ENCODE peak calls at places on chromosomes 5 and 9, in four cellular contexts. Y is psoas muscle, W is dorsolateral prefrontal cortex, R is WTC11. N is an unnamed sample.

GRCh38 chr5:61332369-61332745 is 299 bp downstream of the ZSWIM6 start:
- DNase-seq in R (peak), Y (peak), W (peak), N (no peak)

GRCh38 chr5:170745481-170746061 is 38.0 kb upstream of the GABRP start:
- DNase-seq in Y (no peak), W (no peak), R (peak), N (no peak)

GRCh38 chr5:38650540-38651275 is 94.3 kb upstream of the LIFR start:
- DNase-seq in R (no peak), Y (no peak), W (no peak), N (no peak)

GRCh38 chr5:127097288-127097687 is 24.0 kb upstream of the C5orf63 start:
- DNase-seq in Y (no peak), R (no peak), W (no peak), N (no peak)

GRCh38 chr9:3732077-3733038 is 206.6 kb upstream of the RFX3 start:
- DNase-seq in W (no peak), R (peak), Y (no peak), N (peak)

GRCh38 chr5:8034852-8035251 is 165.9 kb downstream of the MTRR start:
- DNase-seq in R (peak), Y (no peak), W (no peak), N (no peak)

GRCh38 chr9:126482361-126483044 is 131.2 kb upstream of the LMX1B start:
- DNase-seq in R (peak), W (peak), Y (peak), N (no peak)

GRCh38 chr5:88884435-88884877 is 1.5 kb upstream of the MEF2C start:
- DNase-seq in Y (no peak), R (no peak), W (no peak), N (no peak)

GRCh38 chr5:151081426-151082273 is 816 bp upstream of the TNIP1 start:
- DNase-seq in R (no peak), W (no peak), Y (no peak), N (no peak)

GRCh38 chr5:167861134-167861930 is 430.1 kb upstream of the WWC1 start:
- DNase-seq in W (no peak), Y (no peak), R (peak), N (peak)

GRCh38 chr5:10653033-10653432 is 89.2 kb downstream of the ANKRD33B start:
- DNase-seq in W (no peak), Y (peak), R (no peak), N (no peak)

DNA sequence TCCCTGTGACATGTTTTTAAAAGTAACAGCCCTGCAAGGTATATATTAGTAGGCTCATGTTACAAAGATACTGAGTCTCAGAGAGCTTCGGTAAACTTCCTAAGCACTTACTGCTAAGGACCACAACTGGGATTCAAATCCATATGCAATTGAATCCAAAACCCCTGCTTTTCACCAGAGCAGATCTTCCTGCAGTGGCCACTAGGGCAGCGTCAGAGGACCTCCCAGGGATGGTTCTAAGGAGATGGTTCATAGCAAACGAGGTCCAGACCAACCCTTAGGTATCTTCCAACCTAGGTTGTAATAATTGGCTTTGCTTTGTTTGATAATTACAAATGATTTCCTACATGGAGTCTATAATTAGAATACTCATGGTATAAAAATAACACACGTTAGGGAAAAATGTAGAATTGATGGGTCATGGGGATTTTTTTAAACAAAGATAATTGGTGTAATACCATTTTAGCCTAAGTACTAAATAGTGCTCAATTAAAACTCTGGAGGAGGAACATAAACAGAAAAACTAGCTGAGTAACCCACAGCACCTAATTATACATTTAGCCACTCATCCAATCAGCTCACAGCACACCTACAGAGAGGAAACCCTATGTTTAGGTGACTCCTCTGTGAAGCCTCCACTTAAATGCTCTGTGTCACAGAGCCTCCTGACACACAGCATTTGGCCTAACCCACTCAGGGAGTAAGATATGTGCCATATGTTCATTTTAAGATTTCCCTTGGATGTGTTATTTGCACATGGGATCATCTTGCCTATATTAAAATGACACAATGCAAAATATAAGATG is 10.0 kb upstream of the CAST start:
- DNase-seq in R (peak), Y (no peak), W (no peak), N (no peak)
- TF ChIP-seq CTCF in R (no peak), Y (no peak), W (peak), N (peak)

DNA sequence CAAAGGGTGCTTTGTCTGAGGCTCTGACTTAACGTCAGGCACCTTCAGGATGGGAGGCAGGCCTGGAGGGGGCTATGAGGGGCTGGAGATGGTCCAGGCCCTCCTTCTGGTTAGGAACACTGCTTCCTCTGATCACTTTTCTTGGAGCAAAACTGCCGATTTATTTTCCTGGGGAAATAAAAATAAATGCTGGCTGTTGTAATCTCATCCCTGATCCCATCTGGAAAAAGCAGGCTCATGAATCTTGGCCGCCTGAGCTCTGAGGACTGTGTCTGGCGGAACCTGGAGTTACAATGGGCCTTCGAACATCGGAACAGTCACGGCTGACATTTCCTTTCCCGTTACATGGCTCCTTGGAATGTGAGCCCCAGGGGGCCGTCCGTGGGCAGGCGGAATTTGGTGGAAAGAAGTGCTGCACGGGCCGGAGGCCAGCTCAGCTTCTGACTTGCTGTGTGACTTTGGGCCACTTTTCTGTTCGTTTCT is 157.8 kb downstream of the RGS3 start:
- DNase-seq in R (peak), Y (peak), W (peak), N (no peak)
- TF ChIP-seq CTCF in R (no peak), Y (no peak), W (no peak), N (no peak)

DNA sequence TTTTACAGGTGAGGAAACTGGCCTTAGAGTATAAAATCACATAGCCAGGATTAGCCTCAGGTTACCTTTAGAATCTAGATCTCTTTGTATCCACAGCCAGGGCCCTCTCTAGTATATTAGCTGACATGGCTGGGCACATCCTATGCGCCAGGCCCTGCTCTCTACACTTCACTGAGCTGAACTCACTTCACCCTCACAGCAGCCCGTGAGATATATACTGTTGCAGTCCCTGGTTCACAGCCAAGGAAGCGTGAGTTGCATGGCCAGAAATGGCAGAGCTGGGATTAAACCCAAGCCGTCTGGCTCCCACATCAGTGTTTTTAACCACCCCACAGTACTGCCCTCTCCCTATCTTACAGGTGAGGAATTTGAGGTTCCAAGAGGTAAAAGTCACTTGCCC is 58.4 kb downstream of the DAB2IP start:
- DNase-seq in W (no peak), R (no peak), Y (peak), N (no peak)
- TF ChIP-seq CTCF in W (no peak), R (no peak), Y (no peak), N (no peak)

GRCh38 chr5:133316346-133317343 is 264.8 kb downstream of the HSPA4 start:
- DNase-seq in W (no peak), Y (no peak), R (peak), N (no peak)
- TF ChIP-seq CTCF in W (no peak), Y (no peak), R (no peak), N (peak)

GRCh38 chr9:129319076-129319937 is 141.2 kb upstream of the IER5L start:
- DNase-seq in W (no peak), R (no peak), Y (peak), N (no peak)

GRCh38 chr9:129322022-129322621 is 144.1 kb upstream of the IER5L start:
- DNase-seq in Y (peak), R (no peak), W (no peak), N (no peak)

GRCh38 chr9:129319938-129320481 is 141.9 kb upstream of the IER5L start:
- DNase-seq in W (no peak), R (no peak), Y (peak), N (no peak)

GRCh38 chr9:129321511-129322021 is 143.5 kb upstream of the IER5L start:
- DNase-seq in Y (peak), W (no peak), R (peak), N (no peak)

GRCh38 chr9:129320575-129321311 is 142.7 kb upstream of the IER5L start:
- DNase-seq in Y (peak), R (peak), W (peak), N (no peak)
- TF ChIP-seq CTCF in Y (no peak), R (no peak), W (peak), N (no peak)

DNA sequence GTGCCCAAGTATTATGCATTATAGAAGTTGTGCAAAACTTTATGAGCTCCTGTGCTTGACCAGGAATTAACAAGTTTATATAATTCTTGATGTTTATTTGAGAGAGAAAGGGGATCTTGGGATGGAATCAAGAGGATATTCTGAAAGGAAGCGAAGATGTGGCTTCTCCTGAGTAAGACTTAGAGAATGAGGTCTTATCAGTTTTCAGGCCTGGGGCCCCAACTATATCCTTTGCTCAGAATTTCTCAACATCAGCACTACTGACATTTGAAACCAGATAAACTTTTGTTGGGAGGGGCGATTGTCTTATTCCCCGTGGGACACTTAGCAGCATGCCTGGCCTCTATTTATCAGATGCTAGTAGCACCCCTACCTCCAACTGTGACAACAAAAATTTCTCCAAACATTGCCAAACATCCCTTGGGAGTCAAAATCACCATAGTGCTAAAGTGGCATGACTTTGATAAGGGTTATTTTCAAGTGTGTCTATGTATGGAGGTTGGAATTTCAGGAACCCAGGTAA is 567.7 kb downstream of the MAT2B start:
- DNase-seq in W (no peak), R (no peak), Y (no peak), N (no peak)
- TF ChIP-seq CTCF in W (no peak), R (no peak), Y (no peak), N (no peak)

GRCh38 chr9:37800631-37801286 is at the start of gene DCAF10:
- DNase-seq in R (peak), Y (peak), W (peak), N (peak)
- TF ChIP-seq CTCF in R (no peak), Y (no peak), W (peak), N (no peak)

GRCh38 chr9:16258191-16258590 is 612.3 kb downstream of the BNC2 start:
- DNase-seq in Y (no peak), R (no peak), W (no peak), N (no peak)

GRCh38 chr9:16255217-16255616 is 615.3 kb downstream of the BNC2 start:
- DNase-seq in W (no peak), R (no peak), Y (no peak), N (no peak)

GRCh38 chr9:16258708-16259107 is 611.8 kb downstream of the BNC2 start:
- DNase-seq in W (no peak), Y (no peak), R (no peak), N (no peak)

GRCh38 chr9:16254674-16255073 is 615.8 kb downstream of the BNC2 start:
- DNase-seq in R (no peak), W (no peak), Y (no peak), N (no peak)

GRCh38 chr9:16257604-16258003 is 612.9 kb downstream of the BNC2 start:
- DNase-seq in R (no peak), Y (no peak), W (no peak), N (no peak)
- TF ChIP-seq CTCF in R (peak), Y (peak), W (peak), N (peak)

GRCh38 chr9:128193469-128194096 is 2.2 kb upstream of the CIZ1 start:
- DNase-seq in Y (no peak), W (no peak), R (no peak), N (no peak)

GRCh38 chr9:128190013-128190412 is 1.4 kb downstream of the CIZ1 start:
- DNase-seq in R (no peak), W (no peak), Y (no peak), N (no peak)

GRCh38 chr9:128190516-128191405 is 611 bp downstream of the CIZ1 start:
- DNase-seq in Y (no peak), R (no peak), W (no peak), N (no peak)

GRCh38 chr9:128191406-128192046 is at the start of gene CIZ1:
- DNase-seq in Y (peak), R (peak), W (no peak), N (peak)

DNA sequence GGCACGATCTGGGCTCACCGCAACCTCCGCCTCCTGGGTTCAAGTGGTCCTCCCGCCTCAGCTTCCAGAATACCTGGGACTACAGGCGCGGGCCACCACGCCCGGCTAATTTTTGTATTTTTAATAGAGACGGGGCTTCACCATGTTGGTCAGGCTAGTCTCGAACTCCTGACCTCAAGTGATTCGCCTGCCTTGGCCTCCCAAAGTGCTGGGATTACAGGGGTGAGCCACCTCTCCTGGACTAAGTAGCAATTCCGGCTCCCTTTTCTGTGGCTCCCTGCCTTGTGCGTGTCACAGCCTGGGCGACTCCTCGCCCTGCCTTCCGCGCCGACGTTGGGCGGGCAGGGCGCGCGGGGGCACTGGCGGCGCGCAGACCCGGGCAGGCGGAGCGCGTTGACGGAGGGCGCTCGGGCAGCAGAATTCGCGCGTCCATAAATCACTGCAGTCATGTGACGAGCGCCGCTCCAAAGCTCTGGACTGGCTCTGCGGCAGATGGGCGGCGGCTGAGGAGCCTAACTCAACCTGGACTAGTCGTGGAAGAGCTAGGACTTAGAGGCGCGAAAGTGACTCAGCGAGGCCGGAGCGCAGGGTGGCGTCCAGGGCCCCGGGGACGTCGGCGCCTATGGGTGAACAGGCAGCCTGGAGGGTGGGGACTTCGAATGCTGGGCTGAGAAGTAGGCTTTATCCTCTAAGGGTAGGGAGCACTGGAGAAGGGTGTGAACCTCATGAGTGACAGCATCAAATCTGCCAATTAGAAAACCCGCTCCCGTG is 1.4 kb upstream of the CIZ1 start:
- DNase-seq in W (peak), R (peak), Y (peak), N (no peak)
- TF ChIP-seq CTCF in W (peak), R (no peak), Y (peak), N (no peak)

N was measured in progenitor cell of endocrine pancreas.